ENCODE peak calls at places on chromosomes 12 and 14, in seven cellular contexts. G is heart left ventricle, N is IMR-90, H is hepatocyte, E is GM10248, R is bronchial epithelial cell, W is fibroblast of pulmonary artery. B is an unnamed sample.
A peak's percentile ranks its signal among the peaks of the same experiment; 100 is the strongest.

GRCh38 chr14:71710001-71710400 is 222.2 kb upstream of the RGS6 start:
- DNase-seq in E (no peak), G (no peak), H (no peak), R (no peak), W (no peak), N (no peak), B (no peak)

GRCh38 chr12:28017873-28018255 is 45.3 kb upstream of the PTHLH start:
- DNase-seq in G (no peak), W (no peak), E (no peak), H (no peak), N (no peak), R (peak; percentile 92), B (no peak)

GRCh38 chr14:72471346-72471745 is 422.6 kb downstream of the DPF3 start:
- DNase-seq in H (no peak), W (no peak), G (no peak), E (no peak), N (peak; percentile 39), R (no peak), B (no peak)

GRCh38 chr12:132474237-132474741 is 15.7 kb upstream of the FBRSL1 start:
- DNase-seq in E (no peak), H (no peak), G (peak; percentile 24), N (no peak), W (no peak), R (no peak), B (no peak)

GRCh38 chr14:81655423-81656314 is 122.0 kb upstream of the SEL1L start:
- DNase-seq in W (no peak), H (peak; percentile 14), G (no peak), N (no peak), E (no peak), R (peak; percentile 60), B (no peak)

GRCh38 chr12:76199808-76200207 is 115.3 kb upstream of the NAP1L1 start:
- DNase-seq in R (no peak), E (no peak), N (peak; percentile 89), W (peak; percentile 69), G (no peak), H (peak; percentile 25), B (no peak)

GRCh38 chr12:34126239-34126641 is 103.9 kb downstream of the ALG10 start:
- DNase-seq in H (no peak), W (no peak), N (no peak), G (no peak), E (no peak), R (no peak), B (no peak)

GRCh38 chr14:104975481-104976197 is 2.5 kb downstream of the AHNAK2 start:
- DNase-seq in H (peak; percentile 15), W (no peak), N (no peak), E (peak; percentile 55), G (no peak), R (no peak), B (no peak)

GRCh38 chr14:95784137-95784536 is 70.2 kb upstream of the TCL1A start:
- DNase-seq in W (peak; percentile 32), R (peak; percentile 3), E (peak; percentile 41), N (peak; percentile 38), H (peak; percentile 71), G (no peak), B (no peak)

GRCh38 chr12:92971869-92972524 is 42.9 kb upstream of the EEA1 start:
- DNase-seq in H (no peak), N (peak; percentile 86), R (peak; percentile 86), W (peak; percentile 82), E (no peak), G (no peak), B (no peak)

GRCh38 chr14:68749487-68750475 is 43.1 kb downstream of the ZFP36L1 start:
- DNase-seq in H (peak; percentile 76), G (no peak), R (peak; percentile 17), N (peak; percentile 41), W (peak; percentile 38), E (no peak), B (no peak)

GRCh38 chr12:4700621-4701026 is 19.6 kb upstream of the GALNT8 start:
- DNase-seq in G (peak; percentile 73), E (no peak), W (peak; percentile 85), H (peak; percentile 22), R (peak; percentile 72), N (peak; percentile 63), B (no peak)

GRCh38 chr14:61042220-61042619 is 61.2 kb downstream of the SLC38A6 start:
- DNase-seq in G (no peak), H (no peak), N (no peak), W (no peak), R (no peak), E (no peak), B (no peak)

DNA sequence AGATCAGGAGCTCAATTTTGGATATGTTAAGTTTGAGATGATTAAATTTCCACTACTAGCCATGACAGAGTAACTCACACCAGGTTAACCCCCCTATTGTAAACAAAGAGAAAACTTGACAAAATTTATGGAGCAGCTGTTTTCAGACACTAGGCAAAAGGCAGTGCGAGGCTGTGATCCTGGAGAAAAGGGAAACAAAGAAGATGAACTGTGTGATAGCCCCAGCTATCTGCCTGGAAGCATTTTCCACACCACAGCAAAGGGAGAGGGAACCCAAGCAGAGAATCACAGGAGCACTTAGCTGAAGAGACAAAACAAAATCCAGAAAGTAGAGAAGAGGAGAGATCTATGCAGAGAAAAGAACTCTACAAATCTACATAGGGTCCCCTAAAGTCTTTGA is 145.0 kb downstream of the KIF21A start:
- DNase-seq in N (no peak), R (no peak), H (no peak), E (no peak), G (no peak), W (no peak), B (no peak)
- TF ChIP-seq CTCF in N (no peak), R (no peak), H (no peak), E (no peak), G (no peak), W (no peak), B (no peak)

GRCh38 chr14:70086685-70087379 is 101.9 kb downstream of the SLC8A3 start:
- DNase-seq in G (no peak), N (peak; percentile 54), W (peak; percentile 69), E (peak; percentile 26), H (peak; percentile 78), R (peak; percentile 48), B (peak; percentile 21)
- TF ChIP-seq CTCF in G (peak; percentile 50), N (peak; percentile 61), W (peak; percentile 70), E (peak; percentile 43), H (peak; percentile 72), R (peak; percentile 73), B (peak; percentile 56)

GRCh38 chr14:63833728-63834127 is 19.1 kb upstream of the SYNE2 start:
- DNase-seq in E (no peak), G (no peak), W (no peak), H (no peak), N (no peak), R (no peak), B (no peak)
- TF ChIP-seq CTCF in E (no peak), G (no peak), W (peak; percentile 8), H (no peak), N (no peak), R (no peak), B (peak; percentile 14)

DNA sequence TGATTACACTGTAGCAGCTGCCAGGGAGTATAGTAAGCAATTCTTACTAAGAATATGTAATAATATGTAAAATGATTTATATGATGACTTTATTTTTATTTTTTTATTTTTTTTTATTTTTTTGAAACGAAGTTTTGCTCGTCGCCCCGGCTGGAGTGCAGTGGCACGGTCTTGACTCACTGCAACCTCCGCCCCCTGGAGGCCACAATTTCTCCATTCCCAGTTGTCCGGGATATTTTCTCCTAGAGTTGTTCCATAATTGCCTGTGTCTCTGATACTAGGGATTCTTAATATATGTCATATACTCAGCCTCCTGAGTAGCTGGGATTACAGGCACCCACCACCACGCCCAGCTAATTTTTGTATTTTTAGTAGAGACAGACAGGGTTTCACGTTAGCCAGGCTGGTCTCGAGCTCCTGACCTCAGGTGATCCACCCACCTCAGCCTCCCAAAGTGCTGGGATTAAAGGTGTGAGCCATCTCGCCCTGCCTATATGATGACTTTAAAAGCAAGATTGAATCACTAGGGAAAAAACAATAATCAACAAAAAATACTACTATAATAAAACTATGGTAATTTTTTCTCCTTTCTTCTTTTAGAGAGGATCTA is 12.2 kb upstream of the ITPR2 start:
- DNase-seq in G (peak; percentile 65), R (no peak), N (peak; percentile 34), W (peak; percentile 71), H (peak; percentile 72), E (no peak), B (no peak)
- TF ChIP-seq CTCF in G (peak; percentile 81), R (peak; percentile 37), N (peak; percentile 44), W (peak; percentile 63), H (peak; percentile 66), E (peak; percentile 44), B (peak; percentile 81)

GRCh38 chr14:32588448-32589320 is 259.6 kb downstream of the AKAP6 start:
- DNase-seq in N (peak; percentile 65), R (peak; percentile 55), W (peak; percentile 80), H (peak; percentile 18), E (peak; percentile 36), G (no peak), B (no peak)
- TF ChIP-seq CTCF in N (peak; percentile 87), R (peak; percentile 65), W (peak; percentile 92), H (peak; percentile 58), E (peak; percentile 48), G (peak; percentile 47), B (peak; percentile 50)

GRCh38 chr14:103332143-103332919 is 1.7 kb upstream of the EIF5 start:
- DNase-seq in R (no peak), N (no peak), G (no peak), H (no peak), W (no peak), E (no peak), B (no peak)

GRCh38 chr14:103336191-103336590 is 2.2 kb downstream of the EIF5 start:
- DNase-seq in H (no peak), R (no peak), E (no peak), W (no peak), G (no peak), N (no peak), B (no peak)

GRCh38 chr14:103334644-103335603 is 887 bp downstream of the EIF5 start:
- DNase-seq in W (peak; percentile 66), E (peak; percentile 71), R (peak; percentile 61), N (peak; percentile 79), G (peak; percentile 87), H (peak; percentile 90), B (peak; percentile 89)

GRCh38 chr14:103330536-103330935 is 3.5 kb upstream of the EIF5 start:
- DNase-seq in W (no peak), R (no peak), H (no peak), E (no peak), G (no peak), N (no peak), B (no peak)

GRCh38 chr14:103333754-103334643 is at the start of gene EIF5:
- DNase-seq in G (peak; percentile 99), W (peak; percentile 99), E (peak; percentile 97), H (peak; percentile 100), R (peak; percentile 92), N (peak; percentile 98), B (peak; percentile 100)
- TF ChIP-seq CTCF in G (no peak), W (no peak), E (no peak), H (no peak), R (peak; percentile 16), N (peak; percentile 8), B (peak; percentile 4)

DNA sequence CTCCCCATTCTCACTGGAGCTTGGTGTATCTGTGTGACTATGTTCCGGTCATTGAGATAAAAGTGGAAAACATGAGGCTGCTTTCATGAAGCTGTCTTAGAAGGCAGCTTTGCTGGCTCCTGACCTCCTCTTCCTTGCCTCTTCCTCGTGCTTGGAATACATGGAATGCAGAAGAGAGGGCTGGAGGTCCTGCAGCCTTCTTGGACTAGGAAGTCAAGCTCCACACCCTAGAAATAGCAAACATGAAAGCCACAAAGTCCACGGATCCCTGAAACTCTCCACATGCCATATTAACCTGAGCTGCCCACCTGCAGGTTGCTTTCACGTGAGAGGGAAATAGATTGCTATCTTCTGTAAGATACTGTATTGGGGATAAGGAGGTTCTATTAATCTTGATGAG is 51.0 kb downstream of the FZD10 start:
- DNase-seq in G (no peak), R (no peak), W (no peak), N (no peak), H (no peak), E (no peak), B (no peak)
- TF ChIP-seq CTCF in G (no peak), R (no peak), W (no peak), N (no peak), H (no peak), E (no peak), B (no peak)